ENCODE peak calls at places on chromosomes 2 and 18, in eight cellular contexts. J is ovary, Q is adrenal gland, K is uterus, V is stomach, S is tibial nerve, C is transverse colon, M is A549. P is an unnamed sample.

GRCh38 chr2:150469706-150470105 is 17.8 kb downstream of the RND3 start:
- DNase-seq in V (no peak), Q (no peak), J (no peak), M (no peak), C (no peak), K (no peak), S (no peak), P (no peak)

GRCh38 chr18:27004056-27004829 is 138.7 kb upstream of the AQP4 start:
- DNase-seq in V (no peak), J (no peak), K (no peak), M (peak; percentile 13), S (no peak), C (no peak), Q (no peak), P (no peak)

GRCh38 chr2:7068447-7068846 is 151.2 kb downstream of the RNF144A start:
- DNase-seq in Q (no peak), K (no peak), S (no peak), M (no peak), V (no peak), C (no peak), J (no peak), P (no peak)

GRCh38 chr2:148458171-148458570 is 186.4 kb upstream of the EPC2 start:
- DNase-seq in S (no peak), V (no peak), M (no peak), Q (no peak), K (no peak), C (no peak), J (no peak), P (no peak)

GRCh38 chr18:53508529-53508928 is 715.9 kb downstream of the MBD2 start:
- DNase-seq in J (no peak), K (no peak), S (no peak), V (no peak), C (no peak), M (no peak), Q (no peak), P (no peak)

GRCh38 chr18:36392888-36393287 is 95.4 kb downstream of the FHOD3 start:
- DNase-seq in S (no peak), K (no peak), Q (no peak), M (no peak), J (no peak), C (no peak), V (no peak), P (no peak)

GRCh38 chr2:187553908-187554703 is at the start of gene TFPI:
- DNase-seq in K (peak; percentile 43), J (no peak), S (peak; percentile 57), V (no peak), Q (no peak), M (peak; percentile 70), C (no peak), P (peak; percentile 66)

GRCh38 chr2:200509227-200509607 is 651 bp downstream of the KCTD18 start:
- DNase-seq in C (no peak), J (no peak), M (peak; percentile 20), K (no peak), V (no peak), S (no peak), Q (no peak), P (peak; percentile 59)

GRCh38 chr2:165238295-165238694 is 919 bp upstream of the SCN2A start:
- DNase-seq in C (no peak), Q (no peak), S (no peak), V (no peak), M (no peak), J (no peak), K (no peak), P (peak; percentile 14)

GRCh38 chr2:203817147-203817546 is 50.4 kb upstream of the CTLA4 start:
- DNase-seq in K (no peak), M (no peak), S (no peak), C (no peak), V (no peak), Q (no peak), J (no peak), P (no peak)
- TF ChIP-seq POLR2A in K (no peak), M (no peak), S (no peak), C (no peak), V (no peak), Q (no peak), J (no peak), P (no peak)

DNA sequence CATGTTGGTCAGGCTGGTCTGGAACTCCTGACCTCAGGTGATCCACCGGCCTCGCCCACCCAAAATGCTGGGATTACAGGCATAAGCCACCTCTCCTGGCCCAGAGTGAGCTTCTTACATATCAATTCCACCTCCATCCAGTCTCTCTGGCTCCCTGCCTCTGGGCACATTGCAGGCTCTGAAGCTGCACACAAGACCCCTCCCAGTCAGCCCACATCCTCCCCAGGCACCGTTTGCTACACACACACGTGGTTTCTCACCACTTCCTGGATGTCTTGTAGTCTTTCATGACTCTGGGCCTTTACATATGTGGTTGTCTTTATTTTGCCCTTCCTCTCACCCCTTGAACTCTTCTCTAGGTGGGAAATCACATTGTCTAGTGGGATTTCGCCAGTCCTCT is 64.0 kb upstream of the CABLES1 start:
- DNase-seq in Q (peak; percentile 43), M (no peak), C (peak; percentile 66), J (no peak), S (peak; percentile 21), V (peak; percentile 50), K (no peak), P (no peak)
- TF ChIP-seq POLR2A in Q (no peak), M (no peak), C (no peak), J (no peak), S (no peak), V (no peak), K (no peak), P (no peak)

GRCh38 chr18:63367241-63367953 is 391 bp upstream of the KDSR start:
- DNase-seq in M (peak; percentile 96), J (peak; percentile 96), Q (peak; percentile 98), K (peak; percentile 97), S (peak; percentile 85), C (peak; percentile 94), V (peak; percentile 94), P (peak; percentile 95)
- TF ChIP-seq POLR2A in M (peak; percentile 77), J (peak; percentile 88), Q (peak; percentile 92), K (peak; percentile 89), S (peak; percentile 92), C (peak; percentile 95), V (peak; percentile 65), P (peak; percentile 78)

DNA sequence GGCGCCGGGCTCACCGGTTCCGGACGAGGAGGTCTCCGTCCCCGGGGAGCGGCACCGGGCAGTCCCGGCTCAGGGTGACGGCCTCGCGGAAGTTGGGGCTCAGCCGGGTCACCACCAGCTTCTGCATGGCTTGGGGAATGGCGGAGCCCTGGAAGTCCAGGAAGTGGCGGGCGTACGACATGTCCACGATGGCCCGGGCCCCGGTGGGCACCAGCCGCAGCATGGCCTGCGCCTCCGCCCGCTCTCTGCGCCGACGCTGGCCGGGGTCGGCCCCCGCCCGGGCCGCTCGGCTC is 157 bp downstream of the PTGR3 start:
- DNase-seq in S (no peak), V (peak; percentile 45), J (no peak), C (no peak), Q (peak; percentile 35), K (no peak), M (no peak), P (no peak)
- TF ChIP-seq POLR2A in S (no peak), V (no peak), J (no peak), C (peak; percentile 21), Q (no peak), K (peak; percentile 62), M (peak; percentile 31), P (no peak)

GRCh38 chr2:38376346-38376682 is 759 bp downstream of the ATL2 start:
- DNase-seq in Q (peak; percentile 64), M (peak; percentile 84), S (peak; percentile 56), V (peak; percentile 49), K (no peak), J (peak; percentile 76), C (peak; percentile 63), P (peak; percentile 89)

GRCh38 chr2:38370664-38371063 is 6.4 kb downstream of the ATL2 start:
- DNase-seq in M (no peak), Q (no peak), K (no peak), V (no peak), S (no peak), C (no peak), J (no peak), P (peak; percentile 13)

GRCh38 chr2:38374978-38375377 is 2.1 kb downstream of the ATL2 start:
- DNase-seq in J (no peak), K (no peak), C (no peak), V (no peak), S (no peak), M (no peak), Q (no peak), P (no peak)

GRCh38 chr2:38375711-38376345 is 1.2 kb downstream of the ATL2 start:
- DNase-seq in J (peak; percentile 71), C (no peak), V (no peak), S (no peak), M (no peak), K (peak; percentile 68), Q (no peak), P (no peak)

DNA sequence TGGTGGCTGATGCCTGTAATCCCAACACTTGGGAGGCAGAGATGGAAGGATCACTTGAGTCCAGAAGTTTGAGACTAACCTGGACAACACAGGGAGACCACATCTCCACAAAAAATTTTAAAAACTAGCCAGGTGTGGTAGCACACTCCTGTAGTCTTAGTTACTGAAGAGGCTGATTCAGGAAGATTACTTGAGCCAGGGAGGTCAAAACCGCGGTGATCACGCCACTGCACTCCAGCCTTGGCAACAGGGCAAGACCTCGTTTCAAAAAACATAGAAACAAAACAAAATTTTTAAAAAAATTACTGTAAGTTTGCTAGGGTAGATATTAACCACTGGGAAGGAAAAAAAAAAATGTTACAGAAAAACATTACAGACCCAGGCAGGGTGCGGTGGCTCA is 5.8 kb downstream of the ATL2 start:
- DNase-seq in S (no peak), V (no peak), J (no peak), K (no peak), M (no peak), C (no peak), Q (no peak), P (peak; percentile 17)
- TF ChIP-seq POLR2A in S (no peak), V (no peak), J (no peak), K (no peak), M (no peak), C (no peak), Q (no peak), P (no peak)

GRCh38 chr2:70132244-70133126 is 45.2 kb downstream of the PCBP1 start:
- DNase-seq in K (peak; percentile 48), M (peak; percentile 68), Q (peak; percentile 52), C (peak; percentile 47), S (peak; percentile 74), V (peak; percentile 55), J (peak; percentile 42), P (peak; percentile 83)
- TF ChIP-seq POLR2A in K (no peak), M (no peak), Q (peak; percentile 54), C (peak; percentile 52), S (peak; percentile 37), V (no peak), J (no peak), P (peak; percentile 74)

GRCh38 chr2:158664987-158665386 is 130.1 kb upstream of the DAPL1 start:
- DNase-seq in V (no peak), Q (no peak), K (no peak), M (no peak), S (no peak), J (no peak), C (no peak), P (no peak)
- TF ChIP-seq POLR2A in V (no peak), Q (no peak), K (no peak), M (no peak), S (no peak), J (no peak), C (no peak), P (no peak)